ENCODE peak calls at places on chromosome 17, in five cellular contexts. One of them, this sample, is unnamed.

GRCh38 chr17:82655038-82655479 is 6.8 kb upstream of the WDR45B start:
- DNase-seq in activated B cell treated with CpG ODN at 0.5 μM for 24 hours: no peak
- DNase-seq in A549: peak; percentile 48
- DNase-seq in body of pancreas: no peak
- DNase-seq in cardiac fibroblast: peak; percentile 11
- DNase-seq in this sample: peak; percentile 49

GRCh38 chr17:50467855-50468119 is 893 bp downstream of the CHAD start:
- DNase-seq in cardiac fibroblast: no peak
- DNase-seq in activated B cell treated with CpG ODN at 0.5 μM for 24 hours: no peak
- DNase-seq in A549: no peak
- DNase-seq in body of pancreas: no peak
- DNase-seq in this sample: no peak

GRCh38 chr17:61337247-61337812 is 62.3 kb upstream of the TBX2 start:
- DNase-seq in activated B cell treated with CpG ODN at 0.5 μM for 24 hours: no peak
- DNase-seq in cardiac fibroblast: peak; percentile 39
- DNase-seq in A549: no peak
- DNase-seq in body of pancreas: no peak
- DNase-seq in this sample: no peak

GRCh38 chr17:70535986-70536385 is 366.7 kb downstream of the KCNJ2 start:
- DNase-seq in A549: no peak
- DNase-seq in cardiac fibroblast: peak; percentile 5
- DNase-seq in body of pancreas: no peak
- DNase-seq in activated B cell treated with CpG ODN at 0.5 μM for 24 hours: no peak
- DNase-seq in this sample: no peak

GRCh38 chr17:49557204-49558024 is 18.3 kb upstream of the NXPH3 start:
- DNase-seq in cardiac fibroblast: peak; percentile 71
- DNase-seq in A549: peak; percentile 81
- DNase-seq in activated B cell treated with CpG ODN at 0.5 μM for 24 hours: no peak
- DNase-seq in body of pancreas: peak; percentile 53
- DNase-seq in this sample: peak; percentile 73

GRCh38 chr17:46940692-46941404 is 17.9 kb downstream of the GOSR2 start:
- DNase-seq in cardiac fibroblast: peak; percentile 80
- DNase-seq in activated B cell treated with CpG ODN at 0.5 μM for 24 hours: peak; percentile 49
- DNase-seq in body of pancreas: peak; percentile 84
- DNase-seq in A549: peak; percentile 84
- DNase-seq in this sample: peak; percentile 90

GRCh38 chr17:79354173-79354820 is 256.6 kb downstream of the RBFOX3 start:
- DNase-seq in cardiac fibroblast: no peak
- DNase-seq in body of pancreas: no peak
- DNase-seq in activated B cell treated with CpG ODN at 0.5 μM for 24 hours: no peak
- DNase-seq in A549: no peak
- DNase-seq in this sample: no peak

GRCh38 chr17:38604479-38605229 is 1.1 kb downstream of the SRCIN1 start:
- DNase-seq in activated B cell treated with CpG ODN at 0.5 μM for 24 hours: no peak
- DNase-seq in body of pancreas: no peak
- DNase-seq in A549: peak; percentile 48
- DNase-seq in cardiac fibroblast: no peak
- DNase-seq in this sample: peak; percentile 61

GRCh38 chr17:67506966-67507365 is 129.9 kb downstream of the PITPNC1 start:
- DNase-seq in body of pancreas: no peak
- DNase-seq in A549: no peak
- DNase-seq in cardiac fibroblast: no peak
- DNase-seq in activated B cell treated with CpG ODN at 0.5 μM for 24 hours: no peak
- DNase-seq in this sample: no peak

GRCh38 chr17:50322271-50322670 is 23.7 kb upstream of the XYLT2 start:
- DNase-seq in cardiac fibroblast: no peak
- DNase-seq in A549: no peak
- DNase-seq in body of pancreas: no peak
- DNase-seq in activated B cell treated with CpG ODN at 0.5 μM for 24 hours: no peak
- DNase-seq in this sample: no peak

GRCh38 chr17:49821916-49822315 is 26.0 kb downstream of the TAC4 start:
- DNase-seq in A549: no peak
- DNase-seq in activated B cell treated with CpG ODN at 0.5 μM for 24 hours: no peak
- DNase-seq in body of pancreas: peak; percentile 55
- DNase-seq in cardiac fibroblast: no peak
- DNase-seq in this sample: peak; percentile 75

GRCh38 chr17:2964370-2964769 is 99.0 kb downstream of the OR1D5 start:
- DNase-seq in cardiac fibroblast: no peak
- DNase-seq in activated B cell treated with CpG ODN at 0.5 μM for 24 hours: no peak
- DNase-seq in A549: no peak
- DNase-seq in body of pancreas: no peak
- DNase-seq in this sample: no peak

GRCh38 chr17:21369395-21369794 is 6.8 kb upstream of the KCNJ12 start:
- DNase-seq in body of pancreas: no peak
- DNase-seq in cardiac fibroblast: no peak
- DNase-seq in A549: no peak
- DNase-seq in activated B cell treated with CpG ODN at 0.5 μM for 24 hours: no peak
- DNase-seq in this sample: no peak

GRCh38 chr17:17783825-17784598 is 52.8 kb downstream of the SREBF1 start:
- DNase-seq in cardiac fibroblast: peak; percentile 78
- DNase-seq in activated B cell treated with CpG ODN at 0.5 μM for 24 hours: peak; percentile 62
- DNase-seq in body of pancreas: peak; percentile 47
- DNase-seq in A549: no peak
- DNase-seq in this sample: no peak

GRCh38 chr17:49901460-49902331 is 53.8 kb upstream of the TAC4 start:
- DNase-seq in activated B cell treated with CpG ODN at 0.5 μM for 24 hours: no peak
- DNase-seq in cardiac fibroblast: no peak
- DNase-seq in A549: no peak
- DNase-seq in body of pancreas: peak; percentile 30
- DNase-seq in this sample: peak; percentile 72

GRCh38 chr17:42132941-42133340 is 10.3 kb downstream of the HSPB9 start:
- DNase-seq in cardiac fibroblast: peak; percentile 70
- DNase-seq in activated B cell treated with CpG ODN at 0.5 μM for 24 hours: no peak
- DNase-seq in body of pancreas: peak; percentile 79
- DNase-seq in A549: no peak
- DNase-seq in this sample: peak; percentile 72

GRCh38 chr17:76208120-76208519 is 32.2 kb downstream of the RNF157 start:
- DNase-seq in cardiac fibroblast: no peak
- DNase-seq in body of pancreas: no peak
- DNase-seq in A549: no peak
- DNase-seq in activated B cell treated with CpG ODN at 0.5 μM for 24 hours: no peak
- DNase-seq in this sample: no peak

DNA sequence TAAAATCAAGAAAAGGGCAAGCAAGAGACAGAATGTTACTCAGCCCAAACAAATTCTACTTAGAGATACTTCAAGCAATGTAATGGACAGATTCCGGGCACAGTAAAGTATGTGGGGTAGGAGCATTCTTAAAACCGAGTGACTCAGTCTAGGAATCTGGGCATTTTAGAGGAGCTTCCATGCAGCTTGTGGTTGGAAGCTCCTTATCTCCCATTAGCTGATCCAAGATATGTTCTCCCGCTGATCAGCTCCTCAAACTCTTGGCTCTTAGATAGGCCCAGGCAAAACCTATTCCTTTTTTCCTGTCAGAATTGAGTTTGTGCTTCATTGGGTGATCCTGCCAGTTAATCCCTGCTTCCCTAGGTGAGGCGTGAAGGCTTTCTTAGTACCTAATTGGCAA is 303.3 kb downstream of the CEP112 start:
- DNase-seq in activated B cell treated with CpG ODN at 0.5 μM for 24 hours: no peak
- DNase-seq in cardiac fibroblast: peak; percentile 83
- DNase-seq in A549: no peak
- DNase-seq in body of pancreas: no peak
- DNase-seq in this sample: no peak
- TF ChIP-seq CTCF in activated B cell treated with CpG ODN at 0.5 μM for 24 hours: no peak
- TF ChIP-seq CTCF in cardiac fibroblast: no peak
- TF ChIP-seq CTCF in A549: no peak
- TF ChIP-seq CTCF in body of pancreas: no peak
- TF ChIP-seq CTCF in this sample: no peak

GRCh38 chr17:74643826-74644225 is 20.3 kb upstream of the CD300E start:
- DNase-seq in A549: no peak
- DNase-seq in activated B cell treated with CpG ODN at 0.5 μM for 24 hours: no peak
- DNase-seq in cardiac fibroblast: no peak
- DNase-seq in body of pancreas: no peak
- DNase-seq in this sample: no peak

GRCh38 chr17:74644419-74644818 is 20.9 kb upstream of the CD300E start:
- DNase-seq in cardiac fibroblast: no peak
- DNase-seq in activated B cell treated with CpG ODN at 0.5 μM for 24 hours: no peak
- DNase-seq in A549: no peak
- DNase-seq in body of pancreas: no peak
- DNase-seq in this sample: no peak

GRCh38 chr17:74645010-74645409 is 21.5 kb upstream of the CD300E start:
- DNase-seq in cardiac fibroblast: no peak
- DNase-seq in activated B cell treated with CpG ODN at 0.5 μM for 24 hours: no peak
- DNase-seq in body of pancreas: no peak
- DNase-seq in A549: no peak
- DNase-seq in this sample: no peak

GRCh38 chr17:74647871-74648672 is 24.5 kb upstream of the CD300E start:
- DNase-seq in cardiac fibroblast: no peak
- DNase-seq in A549: no peak
- DNase-seq in body of pancreas: no peak
- DNase-seq in activated B cell treated with CpG ODN at 0.5 μM for 24 hours: no peak
- DNase-seq in this sample: no peak

GRCh38 chr17:74646231-74646630 is 22.7 kb upstream of the CD300E start:
- DNase-seq in cardiac fibroblast: peak; percentile 5
- DNase-seq in body of pancreas: no peak
- DNase-seq in A549: peak; percentile 62
- DNase-seq in activated B cell treated with CpG ODN at 0.5 μM for 24 hours: no peak
- DNase-seq in this sample: no peak
- TF ChIP-seq CTCF in cardiac fibroblast: no peak
- TF ChIP-seq CTCF in body of pancreas: no peak
- TF ChIP-seq CTCF in A549: peak; percentile 51
- TF ChIP-seq CTCF in activated B cell treated with CpG ODN at 0.5 μM for 24 hours: no peak
- TF ChIP-seq CTCF in this sample: peak; percentile 17

GRCh38 chr17:81176656-81177055 is 10.6 kb upstream of the AATK start:
- DNase-seq in A549: peak; percentile 31
- DNase-seq in cardiac fibroblast: no peak
- DNase-seq in activated B cell treated with CpG ODN at 0.5 μM for 24 hours: no peak
- DNase-seq in body of pancreas: no peak
- DNase-seq in this sample: no peak
- TF ChIP-seq CTCF in A549: no peak
- TF ChIP-seq CTCF in cardiac fibroblast: peak; percentile 5
- TF ChIP-seq CTCF in activated B cell treated with CpG ODN at 0.5 μM for 24 hours: no peak
- TF ChIP-seq CTCF in body of pancreas: no peak
- TF ChIP-seq CTCF in this sample: no peak

GRCh38 chr17:74085434-74085833 is 118.0 kb upstream of the RPL38 start:
- DNase-seq in activated B cell treated with CpG ODN at 0.5 μM for 24 hours: no peak
- DNase-seq in body of pancreas: no peak
- DNase-seq in cardiac fibroblast: no peak
- DNase-seq in A549: peak; percentile 57
- DNase-seq in this sample: no peak
- TF ChIP-seq CTCF in activated B cell treated with CpG ODN at 0.5 μM for 24 hours: no peak
- TF ChIP-seq CTCF in body of pancreas: no peak
- TF ChIP-seq CTCF in cardiac fibroblast: no peak
- TF ChIP-seq CTCF in A549: no peak
- TF ChIP-seq CTCF in this sample: no peak

DNA sequence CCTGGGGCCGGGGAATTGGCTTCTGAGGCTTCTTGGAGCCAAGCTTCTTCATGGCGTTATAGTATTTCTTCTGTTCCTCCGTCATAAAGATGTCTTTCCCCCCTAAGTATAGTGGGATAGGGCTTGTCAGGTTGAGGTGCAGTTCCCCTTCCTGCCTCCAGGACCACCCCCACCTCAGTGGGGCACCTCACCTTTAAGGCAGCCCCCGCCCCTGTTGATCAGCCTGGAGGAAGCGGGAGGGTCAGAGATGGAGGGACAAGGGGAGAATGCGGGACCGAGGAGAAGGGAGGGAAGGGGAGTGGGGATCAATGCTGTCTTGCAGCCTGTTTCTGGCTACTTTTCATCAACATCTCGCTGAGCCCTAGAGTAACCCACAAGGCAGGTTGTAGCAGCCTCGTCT is 11.6 kb upstream of the CD79B start:
- DNase-seq in body of pancreas: no peak
- DNase-seq in cardiac fibroblast: no peak
- DNase-seq in activated B cell treated with CpG ODN at 0.5 μM for 24 hours: no peak
- DNase-seq in A549: no peak
- DNase-seq in this sample: no peak
- TF ChIP-seq CTCF in body of pancreas: no peak
- TF ChIP-seq CTCF in cardiac fibroblast: peak; percentile 13
- TF ChIP-seq CTCF in activated B cell treated with CpG ODN at 0.5 μM for 24 hours: no peak
- TF ChIP-seq CTCF in A549: no peak
- TF ChIP-seq CTCF in this sample: no peak

DNA sequence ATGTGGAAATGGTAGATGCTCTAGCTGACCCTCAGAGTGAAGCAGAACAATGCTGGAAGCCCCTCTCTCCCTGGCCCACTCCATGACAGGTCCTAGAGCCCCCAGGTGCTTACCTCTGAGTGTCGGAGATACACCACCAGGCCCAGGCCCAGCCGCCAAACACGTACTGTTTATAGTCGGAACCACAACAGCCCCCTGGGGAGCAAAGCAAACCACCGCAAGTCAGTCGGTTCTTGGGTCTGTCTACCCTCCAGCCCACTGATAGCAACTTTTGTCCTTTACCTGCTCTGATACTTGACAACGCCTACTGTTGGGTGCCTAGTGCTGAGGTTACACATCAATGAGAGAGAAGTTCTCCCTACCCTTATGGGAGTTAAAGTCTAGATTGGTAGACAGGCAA is 8.7 kb downstream of the FLOT2 start:
- DNase-seq in cardiac fibroblast: no peak
- DNase-seq in body of pancreas: no peak
- DNase-seq in A549: no peak
- DNase-seq in activated B cell treated with CpG ODN at 0.5 μM for 24 hours: no peak
- DNase-seq in this sample: no peak
- TF ChIP-seq CTCF in cardiac fibroblast: no peak
- TF ChIP-seq CTCF in body of pancreas: no peak
- TF ChIP-seq CTCF in A549: no peak
- TF ChIP-seq CTCF in activated B cell treated with CpG ODN at 0.5 μM for 24 hours: no peak
- TF ChIP-seq CTCF in this sample: no peak

DNA sequence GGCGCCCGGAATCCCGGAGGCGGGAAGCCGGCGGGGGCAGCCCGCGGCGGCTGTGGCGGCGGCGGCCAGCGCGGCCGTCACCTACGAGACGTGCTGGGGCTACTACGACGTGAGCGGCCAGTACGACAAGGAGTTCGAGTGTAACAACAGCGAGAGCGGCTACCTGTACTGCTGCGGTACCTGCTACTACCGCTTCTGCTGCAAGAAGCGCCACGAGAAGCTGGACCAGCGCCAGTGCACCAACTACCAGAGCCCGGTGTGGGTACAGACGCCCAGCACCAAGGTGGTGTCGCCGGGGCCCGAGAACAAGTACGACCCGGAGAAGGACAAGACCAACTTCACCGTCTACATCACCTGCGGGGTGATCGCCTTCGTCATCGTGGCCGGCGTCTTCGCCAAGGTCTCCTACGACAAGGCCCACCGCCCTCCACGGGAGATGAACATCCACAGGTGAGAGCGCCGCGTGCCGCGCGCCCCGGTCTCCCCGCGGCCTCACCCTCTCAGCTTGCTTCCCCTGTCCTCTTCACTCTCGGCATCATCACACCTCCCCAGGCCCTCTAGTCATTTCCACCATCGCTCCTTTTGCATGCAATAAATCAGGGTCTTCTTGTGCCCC is 706 bp downstream of the SHISA6 start:
- DNase-seq in A549: no peak
- DNase-seq in activated B cell treated with CpG ODN at 0.5 μM for 24 hours: no peak
- DNase-seq in cardiac fibroblast: no peak
- DNase-seq in body of pancreas: peak; percentile 33
- DNase-seq in this sample: no peak
- TF ChIP-seq CTCF in A549: no peak
- TF ChIP-seq CTCF in activated B cell treated with CpG ODN at 0.5 μM for 24 hours: no peak
- TF ChIP-seq CTCF in cardiac fibroblast: no peak
- TF ChIP-seq CTCF in body of pancreas: no peak
- TF ChIP-seq CTCF in this sample: no peak